ENCODE peak calls at places on chromosomes 3 and 15, in five cellular contexts. One of them, this sample, is unnamed.

GRCh38 chr15:75712668-75713337 is at the start of gene CSPG4:
- DNase-seq in NCI-H510A treated with DMSO at 0.1 percent for 48 hours: no peak
- DNase-seq in NCI-H524 treated with DMSO at 0.1 percent for 48 hours: no peak
- DNase-seq in anterior cingulate cortex: no peak
- DNase-seq in iPS-NIHi11: peak
- DNase-seq in this sample: no peak

GRCh38 chr3:7285502-7285901 is 424.6 kb downstream of the GRM7 start:
- DNase-seq in NCI-H510A treated with DMSO at 0.1 percent for 48 hours: no peak
- DNase-seq in NCI-H524 treated with DMSO at 0.1 percent for 48 hours: no peak
- DNase-seq in anterior cingulate cortex: no peak
- DNase-seq in iPS-NIHi11: no peak
- DNase-seq in this sample: peak

GRCh38 chr3:9828801-9829755 is 14.7 kb downstream of the RPUSD3 start:
- DNase-seq in NCI-H510A treated with DMSO at 0.1 percent for 48 hours: no peak
- DNase-seq in NCI-H524 treated with DMSO at 0.1 percent for 48 hours: no peak
- DNase-seq in anterior cingulate cortex: no peak
- DNase-seq in iPS-NIHi11: no peak
- DNase-seq in this sample: no peak

GRCh38 chr3:50506169-50506568 is 2.7 kb upstream of the CACNA2D2 start:
- DNase-seq in NCI-H510A treated with DMSO at 0.1 percent for 48 hours: no peak
- DNase-seq in NCI-H524 treated with DMSO at 0.1 percent for 48 hours: no peak
- DNase-seq in anterior cingulate cortex: no peak
- DNase-seq in iPS-NIHi11: no peak
- DNase-seq in this sample: no peak

GRCh38 chr15:34336333-34336732 is 1.2 kb downstream of the SLC12A6 start:
- DNase-seq in NCI-H510A treated with DMSO at 0.1 percent for 48 hours: no peak
- DNase-seq in NCI-H524 treated with DMSO at 0.1 percent for 48 hours: no peak
- DNase-seq in anterior cingulate cortex: no peak
- DNase-seq in iPS-NIHi11: no peak
- DNase-seq in this sample: no peak

GRCh38 chr3:170180107-170180951 is 1.2 kb downstream of the PHC3 start:
- DNase-seq in NCI-H510A treated with DMSO at 0.1 percent for 48 hours: no peak
- DNase-seq in NCI-H524 treated with DMSO at 0.1 percent for 48 hours: no peak
- DNase-seq in anterior cingulate cortex: no peak
- DNase-seq in iPS-NIHi11: peak
- DNase-seq in this sample: peak

GRCh38 chr3:189316296-189317019 is 144.7 kb downstream of the TPRG1 start:
- DNase-seq in NCI-H510A treated with DMSO at 0.1 percent for 48 hours: peak
- DNase-seq in NCI-H524 treated with DMSO at 0.1 percent for 48 hours: peak
- DNase-seq in anterior cingulate cortex: no peak
- DNase-seq in iPS-NIHi11: peak
- DNase-seq in this sample: no peak

GRCh38 chr3:72754582-72754981 is 93.7 kb downstream of the SHQ1 start:
- DNase-seq in NCI-H510A treated with DMSO at 0.1 percent for 48 hours: no peak
- DNase-seq in NCI-H524 treated with DMSO at 0.1 percent for 48 hours: no peak
- DNase-seq in anterior cingulate cortex: no peak
- DNase-seq in iPS-NIHi11: no peak
- DNase-seq in this sample: no peak

GRCh38 chr15:87661952-87662351 is 594.6 kb downstream of the NTRK3 start:
- DNase-seq in NCI-H510A treated with DMSO at 0.1 percent for 48 hours: no peak
- DNase-seq in NCI-H524 treated with DMSO at 0.1 percent for 48 hours: no peak
- DNase-seq in anterior cingulate cortex: no peak
- DNase-seq in iPS-NIHi11: no peak
- DNase-seq in this sample: no peak

GRCh38 chr3:180705619-180706018 is 26.3 kb upstream of the CCDC39 start:
- DNase-seq in NCI-H510A treated with DMSO at 0.1 percent for 48 hours: no peak
- DNase-seq in NCI-H524 treated with DMSO at 0.1 percent for 48 hours: no peak
- DNase-seq in anterior cingulate cortex: no peak
- DNase-seq in iPS-NIHi11: no peak
- DNase-seq in this sample: no peak

GRCh38 chr3:52431459-52432223 is 13.3 kb downstream of the SEMA3G start:
- DNase-seq in NCI-H510A treated with DMSO at 0.1 percent for 48 hours: no peak
- DNase-seq in NCI-H524 treated with DMSO at 0.1 percent for 48 hours: no peak
- DNase-seq in anterior cingulate cortex: no peak
- DNase-seq in iPS-NIHi11: no peak
- DNase-seq in this sample: no peak

GRCh38 chr15:65258370-65258769 is 28.3 kb downstream of the PARP16 start:
- DNase-seq in NCI-H510A treated with DMSO at 0.1 percent for 48 hours: no peak
- DNase-seq in NCI-H524 treated with DMSO at 0.1 percent for 48 hours: no peak
- DNase-seq in anterior cingulate cortex: no peak
- DNase-seq in iPS-NIHi11: no peak
- DNase-seq in this sample: no peak

GRCh38 chr3:185120126-185120525 is 32.7 kb downstream of the C3orf70 start:
- DNase-seq in NCI-H510A treated with DMSO at 0.1 percent for 48 hours: no peak
- DNase-seq in NCI-H524 treated with DMSO at 0.1 percent for 48 hours: no peak
- DNase-seq in anterior cingulate cortex: no peak
- DNase-seq in iPS-NIHi11: no peak
- DNase-seq in this sample: no peak

GRCh38 chr15:38598749-38599148 is 34.1 kb upstream of the RASGRP1 start:
- DNase-seq in NCI-H510A treated with DMSO at 0.1 percent for 48 hours: no peak
- DNase-seq in NCI-H524 treated with DMSO at 0.1 percent for 48 hours: no peak
- DNase-seq in anterior cingulate cortex: no peak
- DNase-seq in iPS-NIHi11: no peak
- DNase-seq in this sample: no peak

GRCh38 chr3:17745301-17745700 is 2.9 kb upstream of the TBC1D5 start:
- DNase-seq in NCI-H510A treated with DMSO at 0.1 percent for 48 hours: no peak
- DNase-seq in NCI-H524 treated with DMSO at 0.1 percent for 48 hours: no peak
- DNase-seq in anterior cingulate cortex: no peak
- DNase-seq in iPS-NIHi11: peak
- DNase-seq in this sample: no peak

GRCh38 chr3:159988617-159989251 is at the start of gene IL12A:
- DNase-seq in NCI-H510A treated with DMSO at 0.1 percent for 48 hours: peak
- DNase-seq in NCI-H524 treated with DMSO at 0.1 percent for 48 hours: peak
- DNase-seq in anterior cingulate cortex: no peak
- DNase-seq in iPS-NIHi11: peak
- DNase-seq in this sample: peak

GRCh38 chr15:100758554-100758953 is 121.1 kb upstream of the ALDH1A3 start:
- DNase-seq in NCI-H510A treated with DMSO at 0.1 percent for 48 hours: no peak
- DNase-seq in NCI-H524 treated with DMSO at 0.1 percent for 48 hours: no peak
- DNase-seq in anterior cingulate cortex: no peak
- DNase-seq in iPS-NIHi11: no peak
- DNase-seq in this sample: no peak

GRCh38 chr15:46815765-46816164 is 901.5 kb upstream of the SEMA6D start:
- DNase-seq in NCI-H510A treated with DMSO at 0.1 percent for 48 hours: peak
- DNase-seq in NCI-H524 treated with DMSO at 0.1 percent for 48 hours: peak
- DNase-seq in anterior cingulate cortex: no peak
- DNase-seq in iPS-NIHi11: no peak
- DNase-seq in this sample: no peak

GRCh38 chr3:101574388-101575156 is 592 bp downstream of the PCNP start:
- DNase-seq in NCI-H510A treated with DMSO at 0.1 percent for 48 hours: peak
- DNase-seq in NCI-H524 treated with DMSO at 0.1 percent for 48 hours: no peak
- DNase-seq in anterior cingulate cortex: no peak
- DNase-seq in iPS-NIHi11: peak
- DNase-seq in this sample: peak

GRCh38 chr3:197586181-197586580 is 30.4 kb upstream of the BDH1 start:
- DNase-seq in NCI-H510A treated with DMSO at 0.1 percent for 48 hours: no peak
- DNase-seq in NCI-H524 treated with DMSO at 0.1 percent for 48 hours: no peak
- DNase-seq in anterior cingulate cortex: no peak
- DNase-seq in iPS-NIHi11: no peak
- DNase-seq in this sample: no peak

GRCh38 chr3:12750658-12751071 is 8.4 kb downstream of the TMEM40 start:
- DNase-seq in NCI-H510A treated with DMSO at 0.1 percent for 48 hours: no peak
- DNase-seq in NCI-H524 treated with DMSO at 0.1 percent for 48 hours: no peak
- DNase-seq in anterior cingulate cortex: no peak
- DNase-seq in iPS-NIHi11: no peak
- DNase-seq in this sample: no peak

GRCh38 chr3:160343132-160343531 is 55.9 kb downstream of the IFT80 start:
- DNase-seq in NCI-H510A treated with DMSO at 0.1 percent for 48 hours: peak
- DNase-seq in NCI-H524 treated with DMSO at 0.1 percent for 48 hours: peak
- DNase-seq in anterior cingulate cortex: no peak
- DNase-seq in iPS-NIHi11: no peak
- DNase-seq in this sample: peak

GRCh38 chr15:81270781-81271491 is 53.0 kb downstream of the STARD5 start:
- DNase-seq in NCI-H510A treated with DMSO at 0.1 percent for 48 hours: no peak
- DNase-seq in NCI-H524 treated with DMSO at 0.1 percent for 48 hours: no peak
- DNase-seq in anterior cingulate cortex: no peak
- DNase-seq in iPS-NIHi11: no peak
- DNase-seq in this sample: no peak

GRCh38 chr3:105805402-105805801 is 63.4 kb downstream of the CBLB start:
- DNase-seq in NCI-H510A treated with DMSO at 0.1 percent for 48 hours: no peak
- DNase-seq in NCI-H524 treated with DMSO at 0.1 percent for 48 hours: no peak
- DNase-seq in anterior cingulate cortex: no peak
- DNase-seq in iPS-NIHi11: no peak
- DNase-seq in this sample: no peak

GRCh38 chr15:45855210-45855906 is 220.5 kb downstream of the SQOR start:
- DNase-seq in NCI-H510A treated with DMSO at 0.1 percent for 48 hours: no peak
- DNase-seq in NCI-H524 treated with DMSO at 0.1 percent for 48 hours: no peak
- DNase-seq in anterior cingulate cortex: no peak
- DNase-seq in iPS-NIHi11: no peak
- DNase-seq in this sample: no peak

GRCh38 chr15:46213551-46213950 is 578.7 kb downstream of the SQOR start:
- DNase-seq in NCI-H510A treated with DMSO at 0.1 percent for 48 hours: no peak
- DNase-seq in NCI-H524 treated with DMSO at 0.1 percent for 48 hours: no peak
- DNase-seq in anterior cingulate cortex: no peak
- DNase-seq in iPS-NIHi11: no peak
- DNase-seq in this sample: no peak

GRCh38 chr15:62649793-62650420 is 392.6 kb upstream of the TPM1 start:
- DNase-seq in NCI-H510A treated with DMSO at 0.1 percent for 48 hours: no peak
- DNase-seq in NCI-H524 treated with DMSO at 0.1 percent for 48 hours: no peak
- DNase-seq in anterior cingulate cortex: peak
- DNase-seq in iPS-NIHi11: no peak
- DNase-seq in this sample: no peak

GRCh38 chr3:187315872-187316271 is 24.3 kb upstream of the MASP1 start:
- DNase-seq in NCI-H510A treated with DMSO at 0.1 percent for 48 hours: no peak
- DNase-seq in NCI-H524 treated with DMSO at 0.1 percent for 48 hours: no peak
- DNase-seq in anterior cingulate cortex: no peak
- DNase-seq in iPS-NIHi11: no peak
- DNase-seq in this sample: no peak

GRCh38 chr3:15858547-15859506 is 61.0 kb upstream of the ANKRD28 start:
- DNase-seq in NCI-H510A treated with DMSO at 0.1 percent for 48 hours: peak
- DNase-seq in NCI-H524 treated with DMSO at 0.1 percent for 48 hours: no peak
- DNase-seq in anterior cingulate cortex: no peak
- DNase-seq in iPS-NIHi11: peak
- DNase-seq in this sample: peak

This sample was measured in small intestine.